ENCODE peak calls at places on chromosome 19, in nine cellular contexts. J is fibroblast of pulmonary artery, H is pancreas, Q is lower leg skin, A is bronchial epithelial cell, T is BJ, B is prostate gland, Y is heart left ventricle, D is DND-41. O is an unnamed sample.

GRCh38 chr19:9406798-9407352 is 28.5 kb downstream of the ZNF266 start:
- DNase-seq in A (peak), B (peak), J (peak), T (peak), Y (peak), Q (no peak), H (peak), D (no peak), O (peak)

GRCh38 chr19:21843081-21843480 is 7.1 kb upstream of the ZNF43 start:
- DNase-seq in J (no peak), Y (no peak), A (no peak), T (no peak), B (no peak), Q (no peak), D (no peak), H (no peak), O (no peak)

GRCh38 chr19:38425810-38426466 is at the start of gene RASGRP4:
- DNase-seq in A (no peak), H (no peak), B (no peak), J (no peak), Q (no peak), T (no peak), D (peak), Y (peak), O (no peak)

GRCh38 chr19:3573858-3574637 is 1.3 kb downstream of the HMG20B start:
- DNase-seq in D (peak), Y (peak), B (peak), T (peak), J (peak), H (peak), A (peak), Q (peak), O (peak)

GRCh38 chr19:10968527-10969081 is 7.8 kb downstream of the SMARCA4 start:
- DNase-seq in T (no peak), H (no peak), B (no peak), J (no peak), A (no peak), Q (no peak), Y (no peak), D (peak), O (no peak)

GRCh38 chr19:17515408-17516149 is 4.1 kb downstream of the PGLS start:
- DNase-seq in B (no peak), J (no peak), H (no peak), Y (no peak), Q (no peak), A (no peak), T (no peak), D (no peak), O (no peak)

GRCh38 chr19:28224441-28224840 is 988.5 kb downstream of the UQCRFS1 start:
- DNase-seq in Y (no peak), J (no peak), H (no peak), B (no peak), A (no peak), T (no peak), D (no peak), Q (no peak), O (no peak)

GRCh38 chr19:35357867-35358573 is at the start of gene FFAR3:
- DNase-seq in B (no peak), J (peak), T (no peak), Q (peak), D (peak), H (no peak), Y (peak), A (peak), O (peak)

GRCh38 chr19:42166336-42166735 is 34.1 kb upstream of the POU2F2 start:
- DNase-seq in D (no peak), J (no peak), H (no peak), T (no peak), Q (no peak), Y (no peak), A (peak), B (no peak), O (no peak)

GRCh38 chr19:48806518-48806817 is 4.4 kb downstream of the BCAT2 start:
- DNase-seq in Q (no peak), A (no peak), J (no peak), B (no peak), H (no peak), T (no peak), D (no peak), Y (peak), O (no peak)

GRCh38 chr19:15291666-15292065 is 40.7 kb downstream of the BRD4 start:
- DNase-seq in B (no peak), T (no peak), D (no peak), Q (no peak), H (no peak), A (peak), Y (no peak), J (no peak), O (no peak)

GRCh38 chr19:46442808-46443450 is 14.2 kb upstream of the PNMA8C start:
- DNase-seq in A (peak), Y (no peak), B (peak), D (no peak), H (peak), Q (no peak), T (no peak), J (peak), O (peak)

GRCh38 chr19:30664358-30665058 is 292.3 kb downstream of the ZNF536 start:
- DNase-seq in T (no peak), Q (no peak), Y (peak), B (peak), H (peak), A (no peak), J (no peak), D (no peak), O (peak)

GRCh38 chr19:5037936-5038335 is 69.0 kb downstream of the KDM4B start:
- DNase-seq in T (no peak), D (no peak), Y (no peak), A (no peak), B (no peak), J (no peak), Q (no peak), H (no peak), O (no peak)

DNA sequence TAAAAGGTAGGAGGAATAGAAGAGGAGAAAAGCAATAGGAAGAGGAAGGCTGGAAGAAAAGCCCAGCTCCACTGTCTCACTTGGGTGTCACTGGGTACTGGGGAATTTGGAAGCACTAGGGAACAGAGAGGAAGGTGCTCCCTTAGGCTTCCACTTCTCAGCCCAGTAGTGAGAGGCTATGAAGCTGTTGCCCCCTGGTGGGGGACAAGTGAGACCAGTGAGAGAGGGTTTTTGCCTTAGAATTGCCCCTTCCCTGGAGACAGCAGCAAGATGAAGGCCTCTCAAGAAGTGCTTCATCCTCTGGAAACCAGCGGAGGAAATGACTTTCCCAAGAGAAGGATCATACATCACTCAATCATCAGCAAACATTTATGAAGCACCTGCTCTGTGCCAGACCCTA is 4.7 kb upstream of the ZNF606 start:
- DNase-seq in H (no peak), D (peak), Q (no peak), B (no peak), J (peak), T (no peak), Y (no peak), A (no peak), O (no peak)
- TF ChIP-seq CTCF in H (no peak), D (peak), Q (no peak), B (no peak), J (no peak), T (no peak), Y (no peak), A (no peak), O (peak)

GRCh38 chr19:51469629-51470028 is 8.7 kb upstream of the CEACAM18 start:
- DNase-seq in A (no peak), J (no peak), B (no peak), Y (no peak), Q (peak), H (no peak), T (no peak), D (no peak), O (no peak)
- H3K4me3 ChIP-seq in A (no peak), J (no peak), B (no peak), Y (no peak), Q (no peak), H (no peak), T (no peak), D (no peak), O (no peak)

DNA sequence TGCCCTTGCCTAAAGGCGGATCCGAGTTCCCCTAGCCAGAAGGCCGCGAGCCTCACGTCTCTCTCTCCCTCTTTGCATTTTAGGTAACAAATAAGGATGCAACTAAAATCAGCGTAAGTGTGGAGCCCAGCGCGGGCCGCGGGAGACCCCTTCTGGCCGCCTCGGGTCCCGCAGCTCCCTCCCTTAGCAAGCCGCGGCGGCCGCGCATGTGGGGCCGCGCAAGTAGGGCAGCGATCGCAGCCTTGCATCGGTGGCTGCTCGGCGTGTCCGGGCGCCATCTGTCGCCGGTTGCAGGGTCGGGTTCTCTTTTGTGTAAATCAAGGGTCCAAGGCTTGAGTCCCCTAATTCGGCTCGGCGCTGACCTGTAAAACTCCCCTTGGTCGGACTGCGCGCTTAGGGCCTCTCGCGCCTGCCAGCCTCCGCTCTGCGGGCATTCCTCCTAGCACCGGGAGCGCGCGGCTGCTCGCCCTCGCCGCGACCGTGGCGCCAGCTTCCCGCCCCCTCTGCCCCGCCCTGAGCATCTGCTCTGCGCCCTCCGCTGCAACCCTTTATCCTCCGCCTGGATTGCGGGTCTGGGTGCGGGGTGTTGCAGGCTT is 2.7 kb downstream of the VSTM2B start:
- DNase-seq in J (peak), B (no peak), Q (no peak), Y (peak), D (no peak), A (peak), T (no peak), H (peak), O (peak)
- TF ChIP-seq CTCF in J (peak), B (peak), Q (no peak), Y (peak), D (no peak), A (peak), T (peak), H (peak), O (peak)

GRCh38 chr19:13952154-13953020 is at the start of gene DCAF15:
- DNase-seq in A (peak), H (peak), T (peak), Y (peak), B (peak), Q (peak), J (peak), D (peak), O (peak)
- H3K4me3 ChIP-seq in A (peak), H (peak), T (peak), Y (peak), B (peak), Q (peak), J (peak), D (peak), O (peak)

DNA sequence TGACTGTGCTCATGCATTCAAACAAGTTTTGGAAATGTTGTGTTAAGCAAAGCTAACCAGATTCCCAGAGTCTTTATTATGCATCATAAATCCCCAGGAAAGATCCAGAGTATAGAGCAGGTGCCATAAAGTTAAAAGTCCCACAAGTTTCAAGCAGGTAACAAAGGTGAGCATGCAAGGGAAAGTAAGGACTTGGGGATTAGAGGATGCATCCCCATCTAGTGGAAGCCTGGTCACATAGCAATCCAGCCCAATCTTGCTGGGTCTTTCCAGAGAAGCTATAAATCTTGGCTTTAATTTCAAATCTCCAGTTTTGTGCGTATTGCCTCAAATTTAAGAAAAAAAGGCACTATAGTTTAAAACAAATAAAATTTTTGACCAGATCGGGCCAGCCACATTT is 72.7 kb downstream of the ZNF254 start:
- DNase-seq in D (no peak), J (peak), T (no peak), Y (no peak), H (no peak), Q (no peak), B (no peak), A (peak), O (peak)
- TF ChIP-seq CTCF in D (peak), J (peak), T (peak), Y (peak), H (no peak), Q (no peak), B (no peak), A (peak), O (peak)

DNA sequence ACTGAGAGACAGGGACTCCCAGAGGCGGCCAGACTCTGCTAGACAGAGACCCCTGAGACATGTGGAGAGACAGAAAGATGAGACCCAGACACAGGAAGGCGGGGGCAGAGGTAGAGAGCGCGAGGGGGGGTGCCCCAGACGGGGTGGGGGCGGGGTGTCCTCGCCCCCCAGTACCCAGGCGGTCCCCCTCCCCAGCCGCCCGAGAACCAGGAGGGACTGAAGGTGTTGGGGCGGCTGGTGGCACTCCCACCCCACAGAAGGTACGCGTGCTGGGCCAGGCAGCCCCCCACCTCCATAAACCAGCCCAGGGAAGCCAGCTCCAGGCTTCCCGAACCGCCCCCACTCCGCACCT is 336 bp downstream of the SLC8A2 start:
- DNase-seq in Y (no peak), T (no peak), Q (no peak), D (no peak), A (no peak), J (no peak), H (no peak), B (no peak), O (no peak)
- H3K4me3 ChIP-seq in Y (no peak), T (no peak), Q (no peak), D (no peak), A (no peak), J (no peak), H (peak), B (no peak), O (no peak)